ENCODE peak calls at places on chromosomes 3 and 15, in eight cellular contexts. X is heart left ventricle, M is Peyer's patch, H is psoas muscle, R is hepatocyte, K is mammary epithelial cell, T is stomach, E is RWPE2. F is an unnamed sample. For H3K4me1, the result is how much of the 10 kb centered on the place peaks cover.

GRCh38 chr3:69433938-69434263 is 48.0 kb upstream of the FRMD4B start:
- DNase-seq in X (no peak), M (no peak), H (no peak), R (peak), K (peak), T (no peak), E (no peak), F (no peak)

GRCh38 chr3:31973081-31973480 is 8.0 kb downstream of the OSBPL10 start:
- DNase-seq in X (no peak), M (no peak), H (no peak), R (no peak), K (no peak), T (no peak), E (no peak), F (peak)

GRCh38 chr3:10721101-10721500 is 94.9 kb upstream of the SLC6A11 start:
- DNase-seq in X (no peak), M (no peak), H (no peak), R (no peak), K (no peak), T (no peak), E (no peak), F (no peak)

GRCh38 chr3:100216713-100217112 is 44.1 kb upstream of the TBC1D23 start:
- DNase-seq in X (no peak), M (no peak), H (no peak), R (no peak), K (peak), T (no peak), E (no peak), F (no peak)

GRCh38 chr15:68220489-68220888 is 9.0 kb downstream of the CLN6 start:
- DNase-seq in X (no peak), M (no peak), H (no peak), R (no peak), K (no peak), T (peak), E (no peak), F (no peak)

GRCh38 chr15:77533986-77534385 is 98.7 kb downstream of the LINGO1 start:
- DNase-seq in X (no peak), M (no peak), H (no peak), R (no peak), K (no peak), T (no peak), E (no peak), F (no peak)

GRCh38 chr3:105899528-105899927 is 30.7 kb upstream of the CBLB start:
- DNase-seq in X (no peak), M (no peak), H (no peak), R (no peak), K (peak), T (no peak), E (no peak), F (peak)

GRCh38 chr3:71168961-71169411 is 414.5 kb downstream of the FOXP1 start:
- DNase-seq in X (no peak), M (no peak), H (no peak), R (no peak), K (no peak), T (no peak), E (no peak), F (no peak)

GRCh38 chr3:184465883-184466412 is 86.1 kb downstream of the CHRD start:
- DNase-seq in X (no peak), M (no peak), H (no peak), R (no peak), K (no peak), T (no peak), E (no peak), F (no peak)

GRCh38 chr3:105933871-105934270 is 65.1 kb upstream of the CBLB start:
- DNase-seq in X (no peak), M (no peak), H (no peak), R (no peak), K (no peak), T (no peak), E (no peak), F (no peak)

GRCh38 chr3:52002768-52003167 is 7.1 kb upstream of the RPL29 start:
- DNase-seq in X (no peak), M (no peak), H (peak), R (no peak), K (no peak), T (no peak), E (no peak), F (no peak)

GRCh38 chr15:86756688-86757087 is 677.0 kb downstream of the AGBL1 start:
- DNase-seq in X (no peak), M (no peak), H (no peak), R (no peak), K (no peak), T (no peak), E (no peak), F (no peak)

GRCh38 chr3:13025090-13025489 is 48.1 kb downstream of the IQSEC1 start:
- DNase-seq in X (no peak), M (no peak), H (peak), R (no peak), K (peak), T (no peak), E (no peak), F (peak)

GRCh38 chr3:127902486-127902885 is 12.5 kb upstream of the KBTBD12 start:
- DNase-seq in X (no peak), M (no peak), H (no peak), R (no peak), K (no peak), T (no peak), E (no peak), F (no peak)

GRCh38 chr15:34886134-34886533 is 83.4 kb downstream of the AQR start:
- DNase-seq in X (no peak), M (no peak), H (no peak), R (no peak), K (no peak), T (no peak), E (no peak), F (no peak)

GRCh38 chr3:166837535-166837934 is 542.6 kb downstream of the ZBBX start:
- DNase-seq in X (no peak), M (no peak), H (no peak), R (peak), K (peak), T (no peak), E (no peak), F (peak)

GRCh38 chr3:127577448-127577847 is 13.1 kb downstream of the TPRA1 start:
- DNase-seq in X (no peak), M (no peak), H (no peak), R (no peak), K (no peak), T (no peak), E (no peak), F (no peak)

GRCh38 chr3:54960736-54961135 is 32.9 kb upstream of the LRTM1 start:
- DNase-seq in X (no peak), M (no peak), H (no peak), R (no peak), K (no peak), T (no peak), E (no peak), F (no peak)

GRCh38 chr3:142817356-142817755 is 71.5 kb downstream of the PCOLCE2 start:
- DNase-seq in X (no peak), M (no peak), H (no peak), R (no peak), K (no peak), T (no peak), E (no peak), F (no peak)

GRCh38 chr3:169348981-169349942 is 314.2 kb downstream of the MECOM start:
- DNase-seq in X (no peak), M (no peak), H (no peak), R (peak), K (peak), T (no peak), E (no peak), F (no peak)

GRCh38 chr15:68995754-68996141 is 18.7 kb upstream of the NOX5 start:
- DNase-seq in X (no peak), M (no peak), H (no peak), R (no peak), K (no peak), T (no peak), E (peak), F (no peak)

GRCh38 chr3:69323941-69324340 is 61.9 kb downstream of the FRMD4B start:
- DNase-seq in X (no peak), M (no peak), H (no peak), R (no peak), K (no peak), T (no peak), E (no peak), F (no peak)

GRCh38 chr15:89399070-89399389 is 64.4 kb upstream of the POLG start:
- DNase-seq in X (no peak), M (no peak), H (no peak), R (no peak), K (no peak), T (no peak), E (no peak), F (no peak)

GRCh38 chr3:123781138-123781537 is 103.0 kb downstream of the MYLK start:
- DNase-seq in X (no peak), M (no peak), H (no peak), R (no peak), K (no peak), T (no peak), E (no peak), F (no peak)

GRCh38 chr15:70259030-70259424 is 161.3 kb upstream of the TLE3 start:
- DNase-seq in X (peak), M (no peak), H (no peak), R (peak), K (no peak), T (peak), E (no peak), F (peak)

GRCh38 chr15:56919708-56920637 is 1.5 kb downstream of the TCF12 start:
- DNase-seq in X (peak), M (no peak), H (peak), R (no peak), K (peak), T (no peak), E (no peak), F (no peak)

GRCh38 chr3:183046883-183047282 is 52.4 kb downstream of the MCCC1 start:
- DNase-seq in X (no peak), M (no peak), H (no peak), R (no peak), K (no peak), T (no peak), E (no peak), F (no peak)

GRCh38 chr3:141659821-141660597 is 78.1 kb upstream of the RNF7 start:
- DNase-seq in X (peak), M (peak), H (peak), R (peak), K (peak), T (peak), E (no peak), F (peak)

GRCh38 chr15:74040115-74040850 is 42.1 kb downstream of the GOLGA6A start:
- DNase-seq in X (peak), M (no peak), H (peak), R (peak), K (peak), T (no peak), E (no peak), F (no peak)

GRCh38 chr3:174488527-174488926 is 370.6 kb upstream of the NAALADL2 start:
- DNase-seq in X (no peak), M (no peak), H (no peak), R (no peak), K (no peak), T (no peak), E (no peak), F (no peak)

GRCh38 chr3:99384596-99384995 is 253.8 kb upstream of the COL8A1 start:
- DNase-seq in X (no peak), M (no peak), H (no peak), R (no peak), K (peak), T (no peak), E (no peak), F (no peak)

GRCh38 chr3:128455786-128456748 is 10.6 kb downstream of the DNAJB8 start:
- DNase-seq in X (no peak), M (no peak), H (no peak), R (no peak), K (no peak), T (no peak), E (no peak), F (no peak)

GRCh38 chr15:91790826-91791225 is 62.7 kb upstream of the SLCO3A1 start:
- DNase-seq in X (no peak), M (no peak), H (no peak), R (no peak), K (peak), T (no peak), E (no peak), F (no peak)

GRCh38 chr3:162119651-162120050 is 623.0 kb downstream of the OTOL1 start:
- DNase-seq in X (no peak), M (no peak), H (no peak), R (no peak), K (no peak), T (no peak), E (no peak), F (no peak)

GRCh38 chr3:122003112-122003511 is 18.9 kb downstream of the ILDR1 start:
- DNase-seq in X (no peak), M (no peak), H (no peak), R (no peak), K (no peak), T (no peak), E (no peak), F (no peak)

GRCh38 chr15:65576669-65577068 is 34.3 kb downstream of the INTS14 start:
- DNase-seq in X (no peak), M (no peak), H (no peak), R (no peak), K (peak), T (no peak), E (no peak), F (peak)

GRCh38 chr3:173397161-173398110 is at the start of gene NLGN1:
- DNase-seq in X (peak), M (peak), H (peak), R (peak), K (peak), T (peak), E (no peak), F (peak)

GRCh38 chr15:33201376-33202189 is 7.1 kb upstream of the FMN1 start:
- DNase-seq in X (no peak), M (peak), H (peak), R (peak), K (peak), T (peak), E (peak), F (peak)

GRCh38 chr3:14405886-14406238 is 3.5 kb downstream of the SLC6A6 start:
- DNase-seq in X (no peak), M (no peak), H (no peak), R (no peak), K (no peak), T (peak), E (no peak), F (no peak)

GRCh38 chr3:14404396-14405119 is 2.2 kb downstream of the SLC6A6 start:
- DNase-seq in X (no peak), M (peak), H (no peak), R (peak), K (no peak), T (peak), E (no peak), F (no peak)

GRCh38 chr3:14406336-14406735 is 3.9 kb downstream of the SLC6A6 start:
- DNase-seq in X (no peak), M (no peak), H (no peak), R (no peak), K (no peak), T (no peak), E (no peak), F (no peak)

GRCh38 chr3:14406762-14407161 is 4.4 kb downstream of the SLC6A6 start:
- DNase-seq in X (no peak), M (no peak), H (no peak), R (no peak), K (no peak), T (no peak), E (no peak), F (no peak)

GRCh38 chr3:14405120-14405885 is 2.9 kb downstream of the SLC6A6 start:
- DNase-seq in X (no peak), M (no peak), H (no peak), R (no peak), K (no peak), T (no peak), E (no peak), F (peak)
- H3K4me1 ChIP-seq in X (under half), M (under half), H (half or more), R (under half), K (under half), T (half or more), E (under half), F (under half)

GRCh38 chr3:48026098-48026497 is 9.9 kb upstream of the MAP4 start:
- DNase-seq in X (no peak), M (no peak), H (no peak), R (no peak), K (no peak), T (no peak), E (no peak), F (no peak)

GRCh38 chr3:48022178-48022577 is 6.0 kb upstream of the MAP4 start:
- DNase-seq in X (no peak), M (no peak), H (no peak), R (no peak), K (no peak), T (no peak), E (no peak), F (no peak)

GRCh38 chr3:48026951-48027908 is 11.0 kb upstream of the MAP4 start:
- DNase-seq in X (no peak), M (no peak), H (no peak), R (no peak), K (peak), T (no peak), E (no peak), F (no peak)

GRCh38 chr3:48024401-48024800 is 8.2 kb upstream of the MAP4 start:
- DNase-seq in X (no peak), M (no peak), H (no peak), R (no peak), K (no peak), T (no peak), E (no peak), F (no peak)

DNA sequence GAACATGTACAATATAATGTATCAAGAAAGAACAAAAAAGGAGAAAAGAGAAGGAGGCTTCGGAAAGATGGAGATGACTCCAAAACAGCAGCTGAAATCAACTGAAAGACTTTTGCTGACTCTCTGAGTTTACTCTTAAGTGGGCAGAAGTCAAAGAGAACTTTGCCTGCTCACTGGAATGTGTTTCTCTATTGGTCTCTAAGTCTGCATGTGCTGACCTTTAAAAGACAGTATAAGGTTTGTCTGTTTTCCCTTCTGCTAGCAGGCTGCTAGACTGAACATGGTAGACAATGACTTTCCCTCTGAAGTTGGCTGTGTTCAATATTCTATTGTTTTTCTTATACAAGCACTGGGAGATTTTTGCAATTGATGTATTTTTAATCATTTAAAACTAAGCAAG is 7.2 kb upstream of the MAP4 start:
- DNase-seq in X (no peak), M (no peak), H (no peak), R (no peak), K (no peak), T (no peak), E (no peak), F (peak)
- TF ChIP-seq CTCF in X (no peak), M (no peak), H (no peak), R (no peak), K (no peak), T (no peak), E (no peak), F (no peak)

GRCh38 chr3:157059181-157059580 is 100.8 kb downstream of the CCNL1 start:
- DNase-seq in X (no peak), M (no peak), H (no peak), R (no peak), K (no peak), T (no peak), E (no peak), F (no peak)
- H3K4me3 ChIP-seq in X (no peak), M (no peak), H (no peak), R (no peak), K (no peak), T (no peak), E (no peak), F (no peak)

GRCh38 chr3:4865714-4866113 is 113.5 kb upstream of the BHLHE40 start:
- DNase-seq in X (no peak), M (no peak), H (no peak), R (no peak), K (no peak), T (no peak), E (no peak), F (no peak)

GRCh38 chr3:4864503-4864902 is 114.7 kb upstream of the BHLHE40 start:
- DNase-seq in X (no peak), M (no peak), H (no peak), R (no peak), K (peak), T (no peak), E (no peak), F (no peak)

GRCh38 chr3:4862973-4863372 is 116.3 kb upstream of the BHLHE40 start:
- DNase-seq in X (no peak), M (no peak), H (no peak), R (no peak), K (no peak), T (no peak), E (no peak), F (no peak)

GRCh38 chr3:4866841-4867240 is 112.4 kb upstream of the BHLHE40 start:
- DNase-seq in X (no peak), M (no peak), H (no peak), R (peak), K (peak), T (no peak), E (no peak), F (no peak)
- H3K4me1 ChIP-seq in X (under half), M (under half), H (under half), R (under half), K (under half), T (under half), E (under half), F (under half)

GRCh38 chr15:23039151-23039916 is at the start of gene TUBGCP5:
- DNase-seq in X (peak), M (peak), H (peak), R (peak), K (peak), T (peak), E (peak), F (peak)
- TF ChIP-seq CTCF in X (peak), M (peak), H (peak), R (peak), K (peak), T (peak), E (peak), F (no peak)

F was measured in cardiac muscle cell.